ENCODE peak calls at places on chromosome 18, in eight cellular contexts. M is stimulated activated CD8-positive, alpha-beta memory T cell treated with anti-CD3 and anti-CD28 coated beads, Interleukin-2, amount 100 ng/mL, for 1 hour; E is GM19239; S is neural crest cell; R is nucleus accumbens; Y is GM12865; K is HuH-7.5; C is WERI-Rb-1. Z is an unnamed sample.

GRCh38 chr18:5431836-5432575 is 111.8 kb downstream of the EPB41L3 start:
- DNase-seq in M (no peak), Y (no peak), K (no peak), C (no peak), S (no peak), R (no peak), E (no peak), Z (no peak)

GRCh38 chr18:52716926-52717325 is 376.9 kb downstream of the DCC start:
- DNase-seq in E (no peak), M (no peak), C (peak), Y (peak), K (no peak), S (peak), R (peak), Z (peak)

GRCh38 chr18:36389811-36390581 is 92.5 kb downstream of the FHOD3 start:
- DNase-seq in E (no peak), S (no peak), Y (no peak), M (no peak), K (no peak), R (no peak), C (peak), Z (no peak)

GRCh38 chr18:45416168-45416567 is 199.1 kb upstream of the SLC14A2 start:
- DNase-seq in C (no peak), R (peak), E (no peak), Y (no peak), K (no peak), M (no peak), S (no peak), Z (peak)

GRCh38 chr18:13462686-13463085 is 244.1 kb downstream of the LDLRAD4 start:
- DNase-seq in C (no peak), Y (no peak), R (no peak), K (no peak), S (no peak), E (no peak), M (no peak), Z (no peak)

GRCh38 chr18:62721837-62722795 is 6.8 kb downstream of the PHLPP1 start:
- DNase-seq in C (no peak), M (no peak), E (no peak), Y (no peak), R (no peak), K (no peak), S (no peak), Z (no peak)

GRCh38 chr18:7303306-7303705 is 72.4 kb downstream of the LRRC30 start:
- DNase-seq in S (no peak), Y (no peak), E (no peak), R (no peak), K (no peak), M (no peak), C (no peak), Z (no peak)

GRCh38 chr18:51070545-51070944 is 40.5 kb downstream of the SMAD4 start:
- DNase-seq in S (no peak), E (no peak), M (no peak), C (no peak), Y (no peak), R (no peak), K (no peak), Z (no peak)

GRCh38 chr18:59986139-59986538 is 86.3 kb downstream of the PMAIP1 start:
- DNase-seq in C (no peak), M (no peak), K (no peak), R (no peak), S (no peak), E (no peak), Y (no peak), Z (no peak)

GRCh38 chr18:32048507-32049091 is 30.0 kb downstream of the RNF125 start:
- DNase-seq in C (no peak), R (no peak), S (no peak), E (no peak), Y (peak), K (no peak), M (no peak), Z (no peak)

GRCh38 chr18:75362435-75362834 is 65.1 kb downstream of the SMIM21 start:
- DNase-seq in R (no peak), C (no peak), S (no peak), Y (no peak), M (no peak), K (no peak), E (no peak), Z (no peak)

GRCh38 chr18:8177330-8178016 is 431.8 kb upstream of the RAB12 start:
- DNase-seq in M (no peak), C (no peak), R (no peak), Y (no peak), S (no peak), K (no peak), E (no peak), Z (no peak)

GRCh38 chr18:13266208-13267100 is 47.9 kb downstream of the LDLRAD4 start:
- DNase-seq in M (no peak), Y (no peak), S (no peak), E (no peak), C (no peak), R (no peak), K (no peak), Z (no peak)

GRCh38 chr18:31116853-31117595 is 14.8 kb upstream of the DSC2 start:
- DNase-seq in E (no peak), R (no peak), S (no peak), C (no peak), K (no peak), M (no peak), Y (no peak), Z (no peak)

GRCh38 chr18:10912790-10913560 is 236.4 kb downstream of the PIEZO2 start:
- DNase-seq in C (no peak), M (no peak), S (no peak), R (no peak), E (no peak), Y (no peak), K (no peak), Z (no peak)

GRCh38 chr18:44473394-44474066 is 207.2 kb upstream of the SETBP1 start:
- DNase-seq in C (no peak), R (no peak), Y (no peak), K (no peak), E (no peak), S (no peak), M (no peak), Z (no peak)

GRCh38 chr18:37631422-37631821 is 65.8 kb upstream of the CELF4 start:
- DNase-seq in E (no peak), M (no peak), K (no peak), R (no peak), Y (no peak), C (no peak), S (no peak), Z (no peak)

GRCh38 chr18:31684279-31685096 is at the start of gene B4GALT6:
- DNase-seq in E (peak), Y (peak), C (peak), M (no peak), R (peak), S (peak), K (peak), Z (peak)

Z was measured in head of caudate nucleus.